ENCODE peak calls at places on chromosome 3, in ten cellular contexts. I, C, A, Z, R, D, E, O, F and T are unnamed samples.

GRCh38 chr3:99413504-99413903 is 224.9 kb upstream of the COL8A1 start:
- DNase-seq in I (no peak), C (no peak), A (no peak), Z (no peak), R (peak; percentile 24), D (no peak), E (no peak), O (no peak), F (no peak), T (no peak)

GRCh38 chr3:171374661-171375285 is 85.4 kb downstream of the TNIK start:
- DNase-seq in I (no peak), C (no peak), A (no peak), Z (no peak), R (peak; percentile 78), D (no peak), E (no peak), O (no peak), F (no peak), T (no peak)

GRCh38 chr3:100953103-100953502 is 40.1 kb downstream of the ABI3BP start:
- DNase-seq in I (no peak), C (no peak), A (no peak), Z (no peak), R (no peak), D (no peak), E (no peak), O (no peak), F (no peak), T (no peak)

GRCh38 chr3:74624301-74624700 is 9.8 kb upstream of the CNTN3 start:
- DNase-seq in I (no peak), C (no peak), A (no peak), Z (no peak), R (peak; percentile 29), D (no peak), E (no peak), O (no peak), F (no peak), T (no peak)

GRCh38 chr3:186286114-186286513 is 75.9 kb downstream of the DGKG start:
- DNase-seq in I (no peak), C (no peak), A (no peak), Z (no peak), R (no peak), D (no peak), E (no peak), O (no peak), F (no peak), T (no peak)

GRCh38 chr3:114454592-114455251 is 160.9 kb downstream of the TIGIT start:
- DNase-seq in I (no peak), C (peak; percentile 6), A (peak; percentile 77), Z (no peak), R (peak; percentile 11), D (no peak), E (peak; percentile 61), O (no peak), F (no peak), T (no peak)

GRCh38 chr3:111739241-111739952 is 119.7 kb upstream of the PHLDB2 start:
- DNase-seq in I (no peak), C (no peak), A (no peak), Z (peak; percentile 47), R (peak; percentile 99), D (no peak), E (no peak), O (peak; percentile 52), F (no peak), T (no peak)

GRCh38 chr3:15637131-15637951 is 35.8 kb downstream of the BTD start:
- DNase-seq in I (no peak), C (peak; percentile 65), A (no peak), Z (no peak), R (no peak), D (no peak), E (no peak), O (no peak), F (no peak), T (no peak)

GRCh38 chr3:14820156-14820555 is 1.4 kb downstream of the FGD5 start:
- DNase-seq in I (no peak), C (no peak), A (no peak), Z (no peak), R (no peak), D (no peak), E (no peak), O (no peak), F (no peak), T (no peak)

GRCh38 chr3:165159760-165160421 is 36.3 kb downstream of the SLITRK3 start:
- DNase-seq in I (no peak), C (no peak), A (no peak), Z (no peak), R (no peak), D (no peak), E (no peak), O (no peak), F (no peak), T (no peak)

GRCh38 chr3:158313344-158313927 is 203.5 kb downstream of the RSRC1 start:
- DNase-seq in I (peak; percentile 22), C (no peak), A (peak; percentile 21), Z (no peak), R (peak; percentile 29), D (no peak), E (peak; percentile 27), O (no peak), F (no peak), T (no peak)

DNA sequence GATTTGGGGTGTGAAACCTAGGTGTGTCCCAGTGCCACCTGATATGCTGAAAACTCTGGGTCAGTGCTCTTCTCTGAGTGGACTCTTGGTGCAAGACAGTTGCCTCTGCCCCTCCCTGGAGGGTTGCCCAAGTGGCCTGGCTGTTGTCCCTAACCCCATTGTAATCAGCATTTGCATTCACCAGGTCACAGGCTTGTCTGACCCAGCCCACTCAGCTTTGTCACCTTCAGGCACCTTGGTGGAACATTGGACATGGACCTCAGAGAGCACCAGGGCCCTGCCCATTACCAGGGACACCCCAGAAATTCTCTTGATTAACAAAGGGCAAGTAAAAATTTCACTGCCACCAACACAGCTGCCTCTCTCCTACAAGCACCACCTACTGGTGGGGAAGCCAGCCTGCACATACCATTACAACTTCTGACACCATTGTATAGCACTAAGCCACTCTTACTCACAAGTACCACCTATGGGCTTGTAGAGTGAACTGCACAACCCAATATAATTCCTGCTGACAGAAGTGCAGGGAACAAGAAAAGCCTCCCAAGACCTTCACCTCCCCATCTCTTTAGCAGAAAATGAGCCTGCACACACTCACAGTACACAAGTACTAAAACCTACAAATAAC is 324.6 kb downstream of the EPHA6 start:
- DNase-seq in I (no peak), C (no peak), A (peak; percentile 11), Z (no peak), R (no peak), D (peak; percentile 67), E (peak; percentile 33), O (no peak), F (no peak), T (no peak)
- TF ChIP-seq CTCF in I (peak; percentile 22), C (no peak), A (peak; percentile 58), Z (no peak), R (peak; percentile 73), D (peak; percentile 85), E (peak; percentile 55), O (no peak), F (no peak), T (no peak)

GRCh38 chr3:61828158-61828874 is 266.9 kb downstream of the PTPRG start:
- DNase-seq in I (no peak), C (no peak), A (no peak), Z (no peak), R (no peak), D (no peak), E (no peak), O (no peak), F (no peak), T (no peak)

GRCh38 chr3:61828880-61829279 is 267.5 kb downstream of the PTPRG start:
- DNase-seq in I (no peak), C (no peak), A (no peak), Z (no peak), R (no peak), D (no peak), E (no peak), O (no peak), F (no peak), T (no peak)

GRCh38 chr3:61830111-61830400 is 268.7 kb downstream of the PTPRG start:
- DNase-seq in I (no peak), C (no peak), A (no peak), Z (no peak), R (no peak), D (no peak), E (no peak), O (no peak), F (no peak), T (no peak)

GRCh38 chr3:61832375-61833229 is 271.2 kb downstream of the PTPRG start:
- DNase-seq in I (no peak), C (no peak), A (no peak), Z (no peak), R (no peak), D (no peak), E (no peak), O (no peak), F (no peak), T (no peak)

GRCh38 chr3:61829301-61830110 is 268.1 kb downstream of the PTPRG start:
- DNase-seq in I (no peak), C (no peak), A (no peak), Z (no peak), R (no peak), D (no peak), E (peak; percentile 55), O (no peak), F (no peak), T (no peak)
- TF ChIP-seq CTCF in I (no peak), C (no peak), A (no peak), Z (peak; percentile 12), R (no peak), D (no peak), E (no peak), O (no peak), F (no peak), T (no peak)

DNA sequence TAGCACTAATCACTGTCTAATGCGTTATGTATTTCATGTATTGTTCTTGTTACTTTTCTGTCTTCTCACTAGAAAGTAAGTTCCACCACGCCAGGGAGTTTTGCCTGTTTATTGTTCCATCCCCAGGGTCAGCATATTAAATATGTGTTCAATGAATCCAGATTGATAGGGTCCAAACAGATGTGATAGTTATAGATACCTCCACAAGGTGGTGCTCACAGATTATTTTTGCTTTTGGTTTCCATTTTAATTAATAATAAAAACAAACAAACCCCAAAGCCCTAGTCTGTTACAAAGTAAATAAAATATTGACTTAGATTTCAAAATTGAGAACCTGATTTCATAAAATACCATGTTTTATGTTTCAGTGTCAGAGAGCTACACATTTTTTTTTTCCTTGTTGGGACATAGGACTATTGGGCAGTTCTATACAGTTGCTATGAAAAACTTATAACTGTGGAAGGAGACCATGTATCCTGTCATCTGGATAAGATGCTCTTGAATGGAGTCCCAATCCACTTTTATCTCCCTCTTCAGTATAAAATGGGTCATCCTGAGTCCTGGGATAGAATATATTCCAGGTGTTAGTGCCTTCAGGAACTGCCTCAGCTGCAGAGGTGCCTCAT is 12.4 kb downstream of the OTOL1 start:
- DNase-seq in I (no peak), C (no peak), A (no peak), Z (no peak), R (peak; percentile 10), D (no peak), E (no peak), O (no peak), F (no peak), T (no peak)
- TF ChIP-seq CTCF in I (peak; percentile 62), C (peak; percentile 54), A (peak; percentile 42), Z (peak; percentile 34), R (peak; percentile 60), D (peak; percentile 65), E (peak; percentile 56), O (no peak), F (no peak), T (peak; percentile 62)

GRCh38 chr3:52798978-52799476 is 4.4 kb downstream of the ITIH3 start:
- DNase-seq in I (peak; percentile 5), C (peak; percentile 43), A (peak; percentile 14), Z (no peak), R (peak; percentile 63), D (peak; percentile 79), E (peak; percentile 49), O (peak; percentile 30), F (no peak), T (no peak)
- TF ChIP-seq CTCF in I (no peak), C (peak; percentile 67), A (peak; percentile 41), Z (peak; percentile 41), R (peak; percentile 80), D (peak; percentile 85), E (peak; percentile 66), O (no peak), F (no peak), T (peak; percentile 91)